ENCODE peak calls at places on chromosomes 3 and 15, in eight cellular contexts. H, G, C, O, N, Y, F and B are unnamed samples.

GRCh38 chr3:173275740-173276139 is 121.8 kb upstream of the NLGN1 start:
- DNase-seq in F (no peak), H (no peak), C (peak; percentile 10), O (no peak), Y (peak; percentile 38), N (no peak), G (no peak), B (no peak)

GRCh38 chr3:117820900-117821299 is 1111.3 kb downstream of the TUSC7 start:
- DNase-seq in H (peak; percentile 64), G (no peak), C (no peak), Y (no peak), O (no peak), N (no peak), F (peak; percentile 79), B (no peak)

GRCh38 chr15:32828507-32829186 is 110.8 kb downstream of the GREM1 start:
- DNase-seq in F (peak; percentile 90), G (peak; percentile 82), H (peak; percentile 92), O (no peak), Y (no peak), C (no peak), N (no peak), B (no peak)

GRCh38 chr3:115550285-115550741 is 73.0 kb upstream of the GAP43 start:
- DNase-seq in O (no peak), Y (no peak), N (no peak), H (peak; percentile 83), C (no peak), F (peak; percentile 9), G (no peak), B (no peak)

GRCh38 chr3:117346878-117347277 is 637.3 kb downstream of the TUSC7 start:
- DNase-seq in Y (no peak), C (no peak), H (no peak), F (no peak), G (no peak), N (no peak), O (no peak), B (no peak)

GRCh38 chr3:170692720-170693119 is 106.8 kb upstream of the SLC7A14 start:
- DNase-seq in G (no peak), F (peak; percentile 68), N (no peak), O (no peak), C (no peak), H (peak; percentile 58), Y (no peak), B (no peak)

GRCh38 chr3:183253961-183254815 is 1.1 kb downstream of the B3GNT5 start:
- DNase-seq in C (no peak), Y (no peak), N (peak; percentile 54), O (peak; percentile 7), H (peak; percentile 72), F (peak; percentile 44), G (peak; percentile 47), B (peak; percentile 59)

GRCh38 chr15:34583399-34584320 is at the start of gene GOLGA8B:
- DNase-seq in F (peak; percentile 59), H (peak; percentile 79), N (peak; percentile 81), C (peak; percentile 88), Y (peak; percentile 88), O (peak; percentile 86), G (peak; percentile 61), B (peak; percentile 18)

GRCh38 chr15:38323895-38324294 is 71.3 kb downstream of the SPRED1 start:
- DNase-seq in G (no peak), F (no peak), H (no peak), C (no peak), Y (no peak), N (no peak), O (no peak), B (no peak)

GRCh38 chr3:115111632-115112031 is 35.5 kb downstream of the ZBTB20 start:
- DNase-seq in O (no peak), H (peak; percentile 31), G (no peak), C (no peak), F (peak; percentile 23), Y (no peak), N (no peak), B (peak; percentile 68)

GRCh38 chr3:426056-426455 is 229.5 kb downstream of the CHL1 start:
- DNase-seq in O (no peak), Y (no peak), G (no peak), F (no peak), N (no peak), H (no peak), C (no peak), B (no peak)

GRCh38 chr3:101758224-101758623 is 20.8 kb upstream of the NXPE3 start:
- DNase-seq in H (no peak), C (no peak), G (no peak), N (no peak), Y (no peak), O (no peak), F (no peak), B (no peak)

GRCh38 chr15:89770041-89770440 is 6.1 kb upstream of the MESP2 start:
- DNase-seq in F (peak; percentile 74), Y (no peak), O (no peak), C (no peak), H (peak; percentile 79), G (no peak), N (no peak), B (no peak)

GRCh38 chr3:151615464-151615863 is 118.3 kb upstream of the AADACL2 start:
- DNase-seq in C (no peak), G (no peak), O (no peak), Y (no peak), H (no peak), F (no peak), N (no peak), B (no peak)

GRCh38 chr3:4976109-4976508 is 3.1 kb upstream of the BHLHE40 start:
- DNase-seq in Y (peak; percentile 82), G (peak; percentile 12), O (no peak), N (peak; percentile 48), F (peak; percentile 63), H (peak; percentile 61), C (peak; percentile 27), B (peak; percentile 77)

GRCh38 chr3:31968927-31969418 is 12.1 kb downstream of the OSBPL10 start:
- DNase-seq in N (no peak), H (peak; percentile 94), Y (no peak), F (peak; percentile 100), O (no peak), C (no peak), G (peak; percentile 87), B (peak; percentile 50)

GRCh38 chr3:31973837-31974236 is 7.2 kb downstream of the OSBPL10 start:
- DNase-seq in Y (no peak), H (no peak), C (no peak), F (no peak), N (no peak), O (no peak), G (no peak), B (no peak)

GRCh38 chr3:31973081-31973480 is 8.0 kb downstream of the OSBPL10 start:
- DNase-seq in G (no peak), N (no peak), O (no peak), Y (no peak), F (no peak), H (no peak), C (peak; percentile 63), B (no peak)

GRCh38 chr3:31974454-31974853 is 6.6 kb downstream of the OSBPL10 start:
- DNase-seq in N (no peak), F (peak; percentile 86), O (no peak), C (no peak), Y (no peak), H (peak; percentile 24), G (peak; percentile 66), B (peak; percentile 4)

GRCh38 chr3:31971607-31972006 is 9.5 kb downstream of the OSBPL10 start:
- DNase-seq in N (no peak), H (no peak), G (no peak), C (peak; percentile 51), F (no peak), Y (no peak), O (no peak), B (no peak)
- H3K4me3 ChIP-seq in N (no peak overlapping the region), H (no peak overlapping the region), G (no peak overlapping the region), C (peak overlapping the region; percentile 91), F (no peak overlapping the region), Y (no peak overlapping the region), O (no peak overlapping the region), B (no peak overlapping the region)

GRCh38 chr15:75200391-75200764 is 1.3 kb upstream of the C15orf39 start:
- DNase-seq in F (no peak), N (no peak), Y (no peak), H (no peak), C (no peak), G (no peak), O (no peak), B (no peak)
- H3K4me3 ChIP-seq in F (no peak overlapping the region), N (no peak overlapping the region), Y (peak overlapping the region; percentile 75), H (no peak overlapping the region), C (peak overlapping the region; percentile 88), G (no peak overlapping the region), O (no peak overlapping the region), B (no peak overlapping the region)

GRCh38 chr3:124730920-124731297 is 657 bp downstream of the UMPS start:
- DNase-seq in C (no peak), H (no peak), G (no peak), N (no peak), O (no peak), F (no peak), Y (no peak), B (no peak)

GRCh38 chr3:124730129-124730919 is at the start of gene UMPS:
- DNase-seq in N (peak; percentile 93), O (peak; percentile 94), G (peak; percentile 79), H (peak; percentile 93), Y (peak; percentile 91), C (peak; percentile 90), F (peak; percentile 77), B (peak; percentile 90)

GRCh38 chr3:124731760-124732159 is 1.5 kb downstream of the UMPS start:
- DNase-seq in N (no peak), Y (no peak), G (no peak), O (no peak), H (no peak), C (no peak), F (no peak), B (no peak)
- H3K4me3 ChIP-seq in N (no peak overlapping the region), Y (no peak overlapping the region), G (no peak overlapping the region), O (peak overlapping the region; percentile 99), H (no peak overlapping the region), C (peak overlapping the region; percentile 90), F (no peak overlapping the region), B (no peak overlapping the region)

GRCh38 chr3:128489860-128490649 is 2.9 kb downstream of the GATA2 start:
- DNase-seq in C (no peak), G (peak; percentile 69), H (peak; percentile 62), Y (no peak), N (no peak), F (peak; percentile 56), O (no peak), B (peak; percentile 22)

GRCh38 chr3:128487538-128487812 is 5.5 kb downstream of the GATA2 start:
- DNase-seq in F (no peak), Y (no peak), C (no peak), N (no peak), H (no peak), G (no peak), O (no peak), B (no peak)

GRCh38 chr3:128488995-128489859 is 3.8 kb downstream of the GATA2 start:
- DNase-seq in H (peak; percentile 64), G (peak; percentile 70), N (no peak), Y (no peak), F (peak; percentile 69), C (no peak), O (no peak), B (no peak)

GRCh38 chr3:128487813-128488635 is 5.0 kb downstream of the GATA2 start:
- DNase-seq in F (peak; percentile 91), Y (peak; percentile 50), O (no peak), C (no peak), G (peak; percentile 83), H (peak; percentile 95), N (peak; percentile 67), B (peak; percentile 95)

DNA sequence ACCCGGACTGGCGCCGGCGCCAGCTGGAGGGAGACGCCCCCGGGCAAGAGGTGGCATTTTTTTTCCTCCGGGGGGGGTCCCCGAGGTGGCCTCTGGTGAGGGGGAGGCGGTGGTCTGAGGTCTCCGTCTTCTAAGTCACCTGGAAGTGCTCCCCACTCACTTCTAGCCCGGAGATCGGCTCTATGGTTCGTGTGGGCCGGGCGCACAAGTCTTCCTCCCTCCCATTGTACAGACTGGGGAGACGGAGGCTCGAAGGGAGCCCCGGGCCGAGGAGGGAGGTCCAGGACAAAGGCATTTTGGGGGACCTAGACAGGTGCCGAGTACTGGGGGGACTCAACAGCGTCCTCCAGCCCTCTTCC is 4.4 kb downstream of the GATA2 start:
- DNase-seq in O (no peak), C (no peak), H (no peak), F (peak; percentile 37), G (no peak), Y (no peak), N (no peak), B (peak; percentile 22)
- H3K4me3 ChIP-seq in O (no peak overlapping the region), C (no peak overlapping the region), H (no peak overlapping the region), F (no peak overlapping the region), G (peak overlapping the region; percentile 84), Y (no peak overlapping the region), N (peak overlapping the region; percentile 68), B (peak overlapping the region; percentile 81)